ENCODE peak calls at places on chromosome 2, in four cellular contexts. One of them, this sample, is unnamed.

GRCh38 chr2:180495606-180496005 is 484.8 kb upstream of the UBE2E3 start:
- DNase-seq in pancreas: no peak
- DNase-seq in PC-3: peak; percentile 85
- DNase-seq in mucosa of descending colon: no peak
- DNase-seq in this sample: no peak

GRCh38 chr2:211129798-211130197 is 573.4 kb downstream of the CPS1 start:
- DNase-seq in pancreas: no peak
- DNase-seq in PC-3: no peak
- DNase-seq in mucosa of descending colon: no peak
- DNase-seq in this sample: no peak

GRCh38 chr2:39587641-39588040 is 78.1 kb upstream of the TMEM178A start:
- DNase-seq in pancreas: no peak
- DNase-seq in PC-3: no peak
- DNase-seq in mucosa of descending colon: no peak
- DNase-seq in this sample: no peak

GRCh38 chr2:237895544-237896506 is 36.4 kb downstream of the RAMP1 start:
- DNase-seq in pancreas: peak; percentile 47
- DNase-seq in PC-3: no peak
- DNase-seq in mucosa of descending colon: no peak
- DNase-seq in this sample: peak; percentile 33

GRCh38 chr2:233204286-233204936 is 47.1 kb upstream of the ATG16L1 start:
- DNase-seq in pancreas: no peak
- DNase-seq in PC-3: no peak
- DNase-seq in mucosa of descending colon: no peak
- DNase-seq in this sample: no peak

GRCh38 chr2:73035899-73036778 is 35.4 kb downstream of the SFXN5 start:
- DNase-seq in pancreas: no peak
- DNase-seq in PC-3: peak; percentile 4
- DNase-seq in mucosa of descending colon: no peak
- DNase-seq in this sample: no peak

GRCh38 chr2:183248866-183249567 is 124.8 kb downstream of the NUP35 start:
- DNase-seq in pancreas: no peak
- DNase-seq in PC-3: peak; percentile 69
- DNase-seq in mucosa of descending colon: no peak
- DNase-seq in this sample: no peak

GRCh38 chr2:101971836-101972235 is 19.9 kb upstream of the IL1R2 start:
- DNase-seq in pancreas: no peak
- DNase-seq in PC-3: no peak
- DNase-seq in mucosa of descending colon: no peak
- DNase-seq in this sample: no peak

GRCh38 chr2:156341482-156342251 is 9.1 kb upstream of the NR4A2 start:
- DNase-seq in pancreas: peak; percentile 91
- DNase-seq in PC-3: peak; percentile 90
- DNase-seq in mucosa of descending colon: peak; percentile 93
- DNase-seq in this sample: peak; percentile 94

GRCh38 chr2:5694016-5694690 is 2.0 kb downstream of the SOX11 start:
- DNase-seq in pancreas: no peak
- DNase-seq in PC-3: no peak
- DNase-seq in mucosa of descending colon: no peak
- DNase-seq in this sample: no peak

GRCh38 chr2:96413067-96413722 is 77.6 kb downstream of the NCAPH start:
- DNase-seq in pancreas: no peak
- DNase-seq in PC-3: peak; percentile 65
- DNase-seq in mucosa of descending colon: peak; percentile 46
- DNase-seq in this sample: peak; percentile 39

GRCh38 chr2:109638807-109639206 is 24.6 kb downstream of the SOWAHC start:
- DNase-seq in pancreas: no peak
- DNase-seq in PC-3: no peak
- DNase-seq in mucosa of descending colon: no peak
- DNase-seq in this sample: no peak

GRCh38 chr2:199309411-199309810 is 148.3 kb downstream of the SATB2 start:
- DNase-seq in pancreas: no peak
- DNase-seq in PC-3: no peak
- DNase-seq in mucosa of descending colon: no peak
- DNase-seq in this sample: no peak

GRCh38 chr2:219510512-219511135 is 3.7 kb upstream of the ASIC4 start:
- DNase-seq in pancreas: no peak
- DNase-seq in PC-3: no peak
- DNase-seq in mucosa of descending colon: no peak
- DNase-seq in this sample: no peak

GRCh38 chr2:101251844-101252407 is 760 bp upstream of the CNOT11 start:
- DNase-seq in pancreas: peak; percentile 64
- DNase-seq in PC-3: peak; percentile 78
- DNase-seq in mucosa of descending colon: peak; percentile 59
- DNase-seq in this sample: peak; percentile 60

GRCh38 chr2:1701556-1702185 is 42.6 kb downstream of the PXDN start:
- DNase-seq in pancreas: no peak
- DNase-seq in PC-3: peak; percentile 82
- DNase-seq in mucosa of descending colon: no peak
- DNase-seq in this sample: no peak

GRCh38 chr2:69122271-69122670 is 109.3 kb downstream of the ANTXR1 start:
- DNase-seq in pancreas: no peak
- DNase-seq in PC-3: peak; percentile 48
- DNase-seq in mucosa of descending colon: no peak
- DNase-seq in this sample: no peak

This sample was measured in transverse colon.